ENCODE peak calls at places on chromosomes 6 and 20, in seven cellular contexts. F is tibial nerve, H is GM06990, Q is HFFc6, O is pancreas, Y is ascending aorta, R is cardiac fibroblast. W is an unnamed sample.

GRCh38 chr6:6654599-6655575 is 66.4 kb downstream of the LY86 start:
- DNase-seq in F (no peak), H (no peak), Q (no peak), O (no peak), Y (no peak), R (peak), W (no peak)

GRCh38 chr20:17610566-17611289 is 40.9 kb downstream of the DSTN start:
- DNase-seq in F (peak), H (no peak), Q (no peak), O (peak), Y (peak), R (no peak), W (no peak)

GRCh38 chr6:19209202-19209601 is 628.0 kb upstream of the ID4 start:
- DNase-seq in F (no peak), H (no peak), Q (no peak), O (no peak), Y (no peak), R (peak), W (no peak)

GRCh38 chr6:158849899-158850806 is 31.0 kb upstream of the EZR start:
- DNase-seq in F (no peak), H (no peak), Q (peak), O (no peak), Y (no peak), R (peak), W (no peak)

GRCh38 chr20:37406010-37406998 is 60.4 kb downstream of the SRC start:
- DNase-seq in F (no peak), H (peak), Q (no peak), O (no peak), Y (no peak), R (peak), W (peak)

GRCh38 chr6:131945971-131946370 is 5.2 kb downstream of the CCN2 start:
- DNase-seq in F (no peak), H (no peak), Q (no peak), O (no peak), Y (no peak), R (peak), W (no peak)

GRCh38 chr6:168427184-168427583 is 13.8 kb upstream of the SMOC2 start:
- DNase-seq in F (no peak), H (no peak), Q (no peak), O (no peak), Y (no peak), R (no peak), W (no peak)

GRCh38 chr20:1045860-1046418 is 43.8 kb upstream of the RSPO4 start:
- DNase-seq in F (no peak), H (no peak), Q (no peak), O (no peak), Y (no peak), R (no peak), W (no peak)

GRCh38 chr20:35792740-35793139 is 20.9 kb downstream of the PHF20 start:
- DNase-seq in F (no peak), H (no peak), Q (no peak), O (no peak), Y (no peak), R (no peak), W (no peak)

GRCh38 chr20:43507150-43508080 is at the start of gene L3MBTL1:
- DNase-seq in F (no peak), H (peak), Q (no peak), O (peak), Y (no peak), R (peak), W (peak)

GRCh38 chr6:139941826-139942225 is 567.4 kb upstream of the CITED2 start:
- DNase-seq in F (no peak), H (no peak), Q (no peak), O (no peak), Y (no peak), R (no peak), W (no peak)

GRCh38 chr6:160315310-160315709 is 32.9 kb upstream of the SLC22A3 start:
- DNase-seq in F (no peak), H (no peak), Q (no peak), O (no peak), Y (no peak), R (peak), W (no peak)

GRCh38 chr6:42251911-42252637 is 34.4 kb upstream of the MRPS10 start:
- DNase-seq in F (peak), H (no peak), Q (no peak), O (peak), Y (no peak), R (peak), W (no peak)

GRCh38 chr20:834151-834747 is 734 bp downstream of the FAM110A start:
- DNase-seq in F (no peak), H (no peak), Q (no peak), O (no peak), Y (no peak), R (no peak), W (no peak)

GRCh38 chr6:121951918-121952379 is 447.5 kb upstream of the HSF2 start:
- DNase-seq in F (no peak), H (no peak), Q (peak), O (no peak), Y (peak), R (peak), W (no peak)

GRCh38 chr6:130547723-130548122 is 181.9 kb downstream of the TMEM200A start:
- DNase-seq in F (no peak), H (no peak), Q (no peak), O (no peak), Y (no peak), R (no peak), W (no peak)

GRCh38 chr20:50193169-50193850 is 2.7 kb downstream of the CEBPB start:
- DNase-seq in F (peak), H (no peak), Q (peak), O (no peak), Y (no peak), R (peak), W (no peak)

GRCh38 chr20:46311039-46311650 is 2.8 kb upstream of the CDH22 start:
- DNase-seq in F (no peak), H (no peak), Q (peak), O (no peak), Y (no peak), R (no peak), W (no peak)

GRCh38 chr6:127538750-127539264 is 19.7 kb upstream of the MTCL3 start:
- DNase-seq in F (no peak), H (no peak), Q (no peak), O (no peak), Y (no peak), R (no peak), W (no peak)
- TF ChIP-seq CTCF in F (no peak), H (no peak), Q (no peak), O (no peak), Y (no peak), R (no peak), W (no peak)

GRCh38 chr6:11766056-11766455 is 12.5 kb downstream of the ADTRP start:
- DNase-seq in F (no peak), H (no peak), Q (no peak), O (no peak), Y (no peak), R (peak), W (no peak)
- TF ChIP-seq CTCF in F (no peak), H (peak), Q (peak), O (no peak), Y (no peak), R (no peak), W (no peak)

DNA sequence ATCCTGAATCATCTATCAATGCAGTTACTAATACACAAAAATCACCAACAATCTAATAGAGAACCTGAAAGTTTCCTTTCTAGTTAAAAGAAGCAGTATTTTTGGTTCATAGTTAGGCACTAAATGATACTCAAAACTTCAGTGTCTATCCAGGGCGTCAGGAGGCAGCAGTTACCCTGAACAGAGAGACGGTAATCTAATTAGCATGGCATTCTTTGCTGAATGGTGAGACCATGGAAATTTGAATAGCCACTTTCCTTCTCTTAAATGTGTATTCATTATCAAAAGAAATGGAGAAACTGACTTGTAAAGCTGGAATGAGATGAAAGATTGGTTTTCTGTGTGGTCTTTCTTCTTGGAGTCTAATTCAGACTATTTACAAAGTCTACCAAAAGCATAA is 146.6 kb upstream of the BMP5 start:
- DNase-seq in F (no peak), H (no peak), Q (no peak), O (no peak), Y (no peak), R (no peak), W (no peak)
- TF ChIP-seq CTCF in F (no peak), H (no peak), Q (peak), O (no peak), Y (peak), R (no peak), W (no peak)

GRCh38 chr6:40710626-40711354 is 123.6 kb upstream of the LRFN2 start:
- DNase-seq in F (no peak), H (peak), Q (no peak), O (no peak), Y (no peak), R (no peak), W (no peak)

GRCh38 chr6:40714576-40715500 is 127.7 kb upstream of the LRFN2 start:
- DNase-seq in F (no peak), H (no peak), Q (no peak), O (no peak), Y (no peak), R (no peak), W (no peak)

GRCh38 chr6:40715501-40716403 is 128.6 kb upstream of the LRFN2 start:
- DNase-seq in F (no peak), H (no peak), Q (no peak), O (no peak), Y (no peak), R (no peak), W (no peak)

GRCh38 chr6:40714143-40714542 is 127.0 kb upstream of the LRFN2 start:
- DNase-seq in F (no peak), H (no peak), Q (no peak), O (no peak), Y (no peak), R (no peak), W (no peak)

DNA sequence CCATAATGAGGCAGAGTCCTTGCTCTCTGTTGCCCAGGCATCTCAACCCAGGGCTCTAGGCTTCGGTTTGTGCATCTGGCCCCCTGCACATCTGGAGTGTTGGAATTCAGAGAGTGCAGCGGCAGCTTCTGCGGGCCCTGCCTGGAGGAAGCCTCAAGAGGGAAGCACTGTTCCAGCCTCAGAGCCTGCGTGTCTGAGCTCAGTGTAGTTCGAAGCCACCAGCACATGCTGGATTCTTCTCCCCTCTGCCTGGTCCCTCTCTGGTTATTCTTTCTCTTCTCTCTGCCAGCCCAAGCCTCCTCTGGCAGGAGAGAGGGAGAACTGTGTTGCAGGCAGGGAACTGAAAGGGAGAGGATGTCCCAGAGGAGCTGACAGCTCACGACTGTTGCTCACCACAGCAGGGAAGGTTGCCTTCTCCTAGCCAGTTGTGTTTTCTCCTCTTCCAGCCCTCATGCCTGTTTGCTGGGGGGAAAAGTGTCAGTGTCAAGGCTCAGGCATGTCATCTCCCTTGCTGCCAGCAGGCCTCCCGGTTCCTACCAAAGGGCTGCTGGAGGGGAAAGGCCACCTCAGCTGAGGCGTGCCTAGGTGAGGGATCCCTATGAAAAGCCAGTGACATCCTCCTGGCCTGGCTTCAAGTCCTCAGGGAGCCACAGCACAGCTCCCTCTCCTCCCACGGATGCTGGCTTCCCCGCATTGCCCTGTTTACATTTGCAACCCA is 126.0 kb upstream of the LRFN2 start:
- DNase-seq in F (no peak), H (no peak), Q (no peak), O (no peak), Y (no peak), R (no peak), W (no peak)
- TF ChIP-seq CTCF in F (no peak), H (no peak), Q (peak), O (no peak), Y (no peak), R (no peak), W (no peak)

GRCh38 chr6:84243240-84243639 is 15.8 kb upstream of the CEP162 start:
- DNase-seq in F (no peak), H (no peak), Q (no peak), O (no peak), Y (no peak), R (no peak), W (no peak)
- TF ChIP-seq CTCF in F (no peak), H (no peak), Q (peak), O (no peak), Y (peak), R (no peak), W (peak)